ENCODE peak calls at places on chromosome 6, in seven cellular contexts. X is fibroblast of mammary gland, Y is fibroblast of villous mesenchyme, S is NB4, T is BE2C, R is GM12865, N is cardiac fibroblast. K is an unnamed sample.

GRCh38 chr6:37547564-37548061 is 47.9 kb upstream of the CCDC167 start:
- DNase-seq in X (peak; percentile 65), Y (no peak), S (no peak), T (peak; percentile 61), R (peak; percentile 80), N (peak; percentile 77), K (no peak)

GRCh38 chr6:163415176-163415619 is 680 bp downstream of the QKI start:
- DNase-seq in X (no peak), Y (no peak), S (peak; percentile 58), T (peak; percentile 39), R (peak; percentile 48), N (no peak), K (peak; percentile 84)

GRCh38 chr6:141335476-141335875 is 797.2 kb upstream of the GJE1 start:
- DNase-seq in X (no peak), Y (no peak), S (no peak), T (no peak), R (no peak), N (no peak), K (no peak)

GRCh38 chr6:169960891-169961611 is 209.6 kb downstream of the ERMARD start:
- DNase-seq in X (no peak), Y (no peak), S (peak; percentile 38), T (no peak), R (no peak), N (no peak), K (peak; percentile 80)

GRCh38 chr6:98957440-98957839 is 9.7 kb upstream of the FBXL4 start:
- DNase-seq in X (peak; percentile 37), Y (peak; percentile 85), S (no peak), T (peak; percentile 13), R (no peak), N (peak; percentile 30), K (no peak)

GRCh38 chr6:138382498-138383265 is 5.0 kb downstream of the SMIM28 start:
- DNase-seq in X (no peak), Y (no peak), S (no peak), T (no peak), R (no peak), N (no peak), K (no peak)

GRCh38 chr6:162251257-162251656 is 476.3 kb downstream of the PRKN start:
- DNase-seq in X (peak; percentile 43), Y (no peak), S (peak; percentile 4), T (peak; percentile 26), R (no peak), N (no peak), K (no peak)

GRCh38 chr6:109892451-109893435 is 85.4 kb upstream of the GPR6 start:
- DNase-seq in X (peak; percentile 3), Y (peak; percentile 8), S (no peak), T (no peak), R (no peak), N (no peak), K (no peak)

GRCh38 chr6:154039231-154039842 is at the start of gene OPRM1:
- DNase-seq in X (peak; percentile 15), Y (peak; percentile 20), S (peak; percentile 38), T (peak; percentile 63), R (peak; percentile 22), N (peak; percentile 12), K (no peak)

GRCh38 chr6:137894779-137895385 is 27.8 kb downstream of the TNFAIP3 start:
- DNase-seq in X (peak; percentile 69), Y (no peak), S (peak; percentile 45), T (no peak), R (no peak), N (peak; percentile 79), K (no peak)

GRCh38 chr6:73675466-73676098 is 20.4 kb upstream of the CD109 start:
- DNase-seq in X (peak; percentile 84), Y (peak; percentile 78), S (peak; percentile 74), T (peak; percentile 71), R (peak; percentile 80), N (peak; percentile 86), K (peak; percentile 85)

GRCh38 chr6:29757282-29757681 is 34.0 kb downstream of the HLA-F start:
- DNase-seq in X (no peak), Y (no peak), S (no peak), T (no peak), R (no peak), N (no peak), K (no peak)

GRCh38 chr6:20707166-20707485 is 172.9 kb downstream of the CDKAL1 start:
- DNase-seq in X (no peak), Y (no peak), S (no peak), T (peak; percentile 53), R (no peak), N (no peak), K (no peak)

GRCh38 chr6:147131728-147132127 is 72.5 kb upstream of the STXBP5 start:
- DNase-seq in X (peak; percentile 43), Y (peak; percentile 53), S (peak; percentile 68), T (no peak), R (no peak), N (peak; percentile 62), K (no peak)

GRCh38 chr6:9539231-9539755 is 875.6 kb downstream of the TFAP2A start:
- DNase-seq in X (no peak), Y (no peak), S (no peak), T (no peak), R (no peak), N (no peak), K (no peak)

GRCh38 chr6:170280689-170281045 is 10.2 kb downstream of the DLL1 start:
- DNase-seq in X (no peak), Y (no peak), S (no peak), T (no peak), R (no peak), N (no peak), K (no peak)

GRCh38 chr6:12313992-12314589 is 23.9 kb downstream of the EDN1 start:
- DNase-seq in X (peak; percentile 18), Y (no peak), S (no peak), T (no peak), R (no peak), N (peak; percentile 85), K (no peak)

GRCh38 chr6:53524455-53524815 is 20.5 kb downstream of the GCLC start:
- DNase-seq in X (peak; percentile 69), Y (peak; percentile 57), S (no peak), T (no peak), R (no peak), N (peak; percentile 64), K (no peak)

GRCh38 chr6:170156448-170157375 is 134.2 kb downstream of the DLL1 start:
- DNase-seq in X (no peak), Y (no peak), S (no peak), T (peak; percentile 25), R (no peak), N (no peak), K (no peak)

GRCh38 chr6:116364361-116364760 is 6.4 kb upstream of the DSE start:
- DNase-seq in X (no peak), Y (no peak), S (no peak), T (no peak), R (no peak), N (no peak), K (no peak)

GRCh38 chr6:156848533-156848932 is 71.4 kb downstream of the ARID1B start:
- DNase-seq in X (peak; percentile 19), Y (peak; percentile 64), S (peak; percentile 66), T (peak; percentile 90), R (no peak), N (peak; percentile 33), K (no peak)

GRCh38 chr6:121394151-121394550 is 41.3 kb upstream of the GJA1 start:
- DNase-seq in X (no peak), Y (no peak), S (no peak), T (no peak), R (no peak), N (no peak), K (no peak)

GRCh38 chr6:88376759-88377387 is 210.7 kb upstream of the CNR1 start:
- DNase-seq in X (peak; percentile 94), Y (peak; percentile 76), S (no peak), T (no peak), R (no peak), N (peak; percentile 92), K (no peak)

GRCh38 chr6:34150766-34151165 is 4.9 kb upstream of the GRM4 start:
- DNase-seq in X (no peak), Y (no peak), S (no peak), T (no peak), R (no peak), N (no peak), K (no peak)

GRCh38 chr6:101294051-101294638 is 99.4 kb upstream of the GRIK2 start:
- DNase-seq in X (peak; percentile 57), Y (no peak), S (no peak), T (no peak), R (no peak), N (peak; percentile 24), K (no peak)

GRCh38 chr6:101296184-101296583 is 97.3 kb upstream of the GRIK2 start:
- DNase-seq in X (peak; percentile 96), Y (peak; percentile 53), S (no peak), T (peak; percentile 49), R (no peak), N (peak; percentile 75), K (no peak)

GRCh38 chr6:101290346-101290745 is 103.2 kb upstream of the GRIK2 start:
- DNase-seq in X (peak; percentile 81), Y (peak; percentile 25), S (no peak), T (no peak), R (no peak), N (peak; percentile 20), K (no peak)

GRCh38 chr6:101294676-101295075 is 98.8 kb upstream of the GRIK2 start:
- DNase-seq in X (peak; percentile 84), Y (no peak), S (no peak), T (no peak), R (no peak), N (peak; percentile 63), K (no peak)
- H3K4me3 ChIP-seq in X (no peak overlapping the region), Y (no peak overlapping the region), S (no peak overlapping the region), T (no peak overlapping the region), R (no peak overlapping the region), N (no peak overlapping the region), K (no peak overlapping the region)

GRCh38 chr6:136037885-136038460 is 186.5 kb downstream of the PDE7B start:
- DNase-seq in X (peak; percentile 86), Y (peak; percentile 70), S (no peak), T (no peak), R (no peak), N (peak; percentile 54), K (no peak)
- H3K4me3 ChIP-seq in X (peak overlapping the region; percentile 71), Y (peak overlapping the region; percentile 44), S (no peak overlapping the region), T (no peak overlapping the region), R (no peak overlapping the region), N (peak overlapping the region; percentile 63), K (no peak overlapping the region)

DNA sequence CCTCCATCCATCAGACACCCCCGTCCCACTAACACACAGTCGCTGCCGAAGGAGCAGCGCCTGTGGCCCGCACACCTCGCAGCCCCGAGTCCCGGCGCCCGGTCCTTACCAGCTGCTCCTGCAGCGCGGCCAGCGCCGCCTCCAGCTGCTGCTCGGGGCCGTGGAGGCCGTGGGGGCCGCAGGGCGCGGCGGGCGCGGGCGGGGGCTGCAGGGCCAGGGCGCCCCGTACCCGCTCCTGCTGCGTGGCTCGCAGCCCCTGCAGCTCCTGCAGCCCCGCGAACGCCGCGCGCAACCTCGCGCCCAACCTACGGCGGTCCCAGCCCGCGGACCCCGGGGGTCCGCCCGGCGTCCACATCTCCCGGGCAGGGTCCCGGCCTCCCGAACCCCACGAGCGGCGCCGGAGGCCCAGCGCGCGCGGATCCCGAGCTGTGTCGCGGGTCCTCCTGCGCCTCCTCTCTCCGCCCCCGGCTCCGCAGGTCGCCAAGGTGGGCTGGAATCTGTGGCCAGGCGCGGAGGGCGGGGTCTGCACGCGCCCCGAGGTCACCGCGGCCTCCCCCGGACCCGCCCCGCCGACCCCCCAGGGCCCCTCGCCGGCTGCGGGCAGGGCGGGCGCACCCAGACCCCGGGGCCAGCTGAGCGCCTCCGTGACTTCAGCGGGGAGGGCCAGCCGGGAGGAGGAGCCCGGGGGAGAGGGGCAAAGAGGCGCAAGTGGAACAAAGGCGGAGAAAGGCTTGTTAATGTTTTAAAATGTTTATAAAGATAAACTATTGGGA is at the start of gene DACT2:
- DNase-seq in X (no peak), Y (no peak), S (no peak), T (no peak), R (no peak), N (no peak), K (no peak)
- H3K4me3 ChIP-seq in X (no peak within 1 kb of the TSS), Y (no peak within 1 kb of the TSS), S (no peak within 1 kb of the TSS), T (peak within 1 kb of the TSS; percentile 14), R (no peak within 1 kb of the TSS), N (no peak within 1 kb of the TSS), K (peak within 1 kb of the TSS; percentile 28)

GRCh38 chr6:159968295-159969203 is at the start of gene IGF2R:
- DNase-seq in X (peak; percentile 78), Y (peak; percentile 92), S (peak; percentile 94), T (peak; percentile 94), R (peak; percentile 96), N (peak; percentile 86), K (peak; percentile 91)
- H3K4me3 ChIP-seq in X (peak within 1 kb of the TSS; percentile 71), Y (peak within 1 kb of the TSS; percentile 77), S (peak within 1 kb of the TSS; percentile 75), T (peak within 1 kb of the TSS; percentile 79), R (peak within 1 kb of the TSS; percentile 85), N (peak within 1 kb of the TSS; percentile 75), K (peak within 1 kb of the TSS; percentile 96)

K was measured in lower leg skin.